ENCODE peak calls at places on chromosomes 16 and 17, in six cellular contexts. F is hepatic stellate cell, Y is NCI-H1417, P is cardiac muscle cell, C is A549, H is fibroblast of the aortic adventitia. N is an unnamed sample.

GRCh38 chr16:30896203-30896889 is at the start of gene CTF1:
- DNase-seq in F (peak), Y (peak), P (peak), C (no peak), H (peak), N (peak)

GRCh38 chr17:8822401-8823035 is 23.4 kb upstream of the MFSD6L start:
- DNase-seq in F (no peak), Y (no peak), P (no peak), C (no peak), H (no peak), N (no peak)

GRCh38 chr16:68893710-68894705 is 50.7 kb downstream of the TANGO6 start:
- DNase-seq in F (no peak), Y (no peak), P (peak), C (no peak), H (peak), N (no peak)

GRCh38 chr17:56876766-56877179 is 37.1 kb downstream of the TRIM25 start:
- DNase-seq in F (no peak), Y (no peak), P (no peak), C (no peak), H (no peak), N (no peak)

GRCh38 chr17:76905836-76906235 is 37.6 kb downstream of the MGAT5B start:
- DNase-seq in F (no peak), Y (no peak), P (no peak), C (no peak), H (no peak), N (no peak)

GRCh38 chr17:45310380-45311324 is 6.2 kb downstream of the MAP3K14 start:
- DNase-seq in F (no peak), Y (peak), P (no peak), C (no peak), H (peak), N (no peak)

GRCh38 chr16:53773150-53773846 is 69.3 kb downstream of the FTO start:
- DNase-seq in F (peak), Y (peak), P (peak), C (peak), H (peak), N (no peak)

GRCh38 chr16:15604460-15605390 is 38.2 kb downstream of the MARF1 start:
- DNase-seq in F (no peak), Y (no peak), P (no peak), C (no peak), H (no peak), N (no peak)

GRCh38 chr17:50274142-50274944 is at the start of gene TMEM92:
- DNase-seq in F (no peak), Y (peak), P (peak), C (peak), H (no peak), N (no peak)

GRCh38 chr17:27650836-27651235 is 19.8 kb downstream of the LGALS9 start:
- DNase-seq in F (no peak), Y (no peak), P (no peak), C (no peak), H (no peak), N (no peak)

GRCh38 chr16:19809121-19809635 is 75.5 kb downstream of the GPRC5B start:
- DNase-seq in F (no peak), Y (no peak), P (no peak), C (no peak), H (no peak), N (no peak)

GRCh38 chr17:73952498-73953205 is 250.8 kb upstream of the RPL38 start:
- DNase-seq in F (no peak), Y (peak), P (peak), C (peak), H (no peak), N (peak)

GRCh38 chr16:73057369-73058210 is 9.7 kb upstream of the ZFHX3 start:
- DNase-seq in F (no peak), Y (peak), P (peak), C (no peak), H (no peak), N (peak)

GRCh38 chr16:85610059-85610445 is 3.1 kb upstream of the GSE1 start:
- DNase-seq in F (no peak), Y (peak), P (no peak), C (no peak), H (no peak), N (no peak)

GRCh38 chr16:85913688-85914422 is 14.9 kb downstream of the IRF8 start:
- DNase-seq in F (no peak), Y (no peak), P (no peak), C (no peak), H (no peak), N (peak)

GRCh38 chr16:81018496-81018895 is 11.5 kb downstream of the CENPN start:
- DNase-seq in F (no peak), Y (no peak), P (no peak), C (no peak), H (no peak), N (no peak)

GRCh38 chr16:78352184-78352583 is 252.7 kb downstream of the WWOX start:
- DNase-seq in F (no peak), Y (no peak), P (no peak), C (no peak), H (no peak), N (peak)

GRCh38 chr16:50616883-50617629 is 64.1 kb downstream of the SNX20 start:
- DNase-seq in F (no peak), Y (no peak), P (peak), C (no peak), H (no peak), N (no peak)

GRCh38 chr16:27318399-27319256 is 4.9 kb downstream of the IL4R start:
- DNase-seq in F (no peak), Y (no peak), P (peak), C (no peak), H (no peak), N (no peak)

GRCh38 chr16:49464877-49465504 is 91.4 kb downstream of the C16orf78 start:
- DNase-seq in F (no peak), Y (peak), P (peak), C (no peak), H (no peak), N (peak)

GRCh38 chr17:41101586-41102259 is at the start of gene KRTAP4-16:
- DNase-seq in F (no peak), Y (no peak), P (no peak), C (no peak), H (no peak), N (peak)

GRCh38 chr16:75341934-75342811 is 90.7 kb upstream of the BCAR1 start:
- DNase-seq in F (peak), Y (no peak), P (no peak), C (no peak), H (peak), N (no peak)

GRCh38 chr17:79950711-79951110 is 85.0 kb downstream of the TBC1D16 start:
- DNase-seq in F (no peak), Y (peak), P (no peak), C (no peak), H (no peak), N (peak)

GRCh38 chr16:49602201-49603041 is 228.8 kb downstream of the C16orf78 start:
- DNase-seq in F (no peak), Y (no peak), P (no peak), C (no peak), H (no peak), N (peak)

GRCh38 chr17:81551458-81552243 is 502 bp downstream of the FAAP100 start:
- DNase-seq in F (peak), Y (peak), P (peak), C (no peak), H (no peak), N (peak)

GRCh38 chr16:54774768-54775167 is 155.9 kb upstream of the IRX5 start:
- DNase-seq in F (no peak), Y (no peak), P (no peak), C (no peak), H (no peak), N (no peak)

GRCh38 chr17:59914274-59914854 is 21.4 kb downstream of the RPS6KB1 start:
- DNase-seq in F (peak), Y (peak), P (peak), C (peak), H (peak), N (peak)

GRCh38 chr16:72898216-72898825 is 149.6 kb downstream of the ZFHX3 start:
- DNase-seq in F (no peak), Y (no peak), P (no peak), C (no peak), H (no peak), N (no peak)

GRCh38 chr16:15777533-15778203 is 79.2 kb downstream of the MYH11 start:
- DNase-seq in F (no peak), Y (peak), P (peak), C (peak), H (peak), N (no peak)

GRCh38 chr17:35791681-35792350 is 3.6 kb downstream of the MMP28 start:
- DNase-seq in F (no peak), Y (no peak), P (no peak), C (no peak), H (no peak), N (no peak)

GRCh38 chr17:18074566-18075272 is 13.0 kb upstream of the DRG2 start:
- DNase-seq in F (no peak), Y (no peak), P (no peak), C (no peak), H (no peak), N (no peak)

GRCh38 chr17:13593757-13594156 is 8.0 kb downstream of the HS3ST3A1 start:
- DNase-seq in F (no peak), Y (no peak), P (no peak), C (no peak), H (no peak), N (no peak)